ENCODE peak calls at places on chromosomes 13 and 19, in four cellular contexts. V is stimulated activated effector memory CD8-positive, alpha-beta T cell treated with anti-CD3 and anti-CD28 coated beads, Interleukin-12 subunit alpha, Interleukin-12 subunit beta, amount 100 ng/mL, for 72 hours; Q is T-helper 2 cell; E is CD4-positive, alpha-beta T cell. N is an unnamed sample.

GRCh38 chr13:75359266-75359665 is 122.7 kb downstream of the TBC1D4 start:
- DNase-seq in Q (no peak), E (no peak), V (no peak), N (no peak)

GRCh38 chr19:1496714-1497577 is 6.0 kb downstream of the REEP6 start:
- DNase-seq in E (no peak), Q (no peak), V (no peak), N (no peak)

GRCh38 chr13:104320446-104320845 is 1254.2 kb upstream of the SLC10A2 start:
- DNase-seq in V (no peak), E (no peak), Q (no peak), N (no peak)

GRCh38 chr19:48379058-48379457 is 12.3 kb downstream of the KDELR1 start:
- DNase-seq in V (no peak), E (no peak), Q (no peak), N (no peak)

GRCh38 chr19:12052057-12052570 is 647 bp downstream of the ZNF878 start:
- DNase-seq in E (no peak), V (no peak), Q (no peak), N (no peak)

GRCh38 chr19:34269968-34270621 is 15.7 kb downstream of the GARRE1 start:
- DNase-seq in V (peak; percentile 72), E (peak; percentile 71), Q (peak; percentile 96), N (no peak)

GRCh38 chr13:52405767-52406494 is at the start of gene THSD1:
- DNase-seq in Q (peak; percentile 13), E (no peak), V (no peak), N (peak; percentile 59)

GRCh38 chr13:52924241-52925148 is 76.1 kb upstream of the PCDH8 start:
- DNase-seq in V (no peak), Q (no peak), E (no peak), N (no peak)

GRCh38 chr19:46297700-46298476 is 1.0 kb downstream of the HIF3A start:
- DNase-seq in E (no peak), Q (no peak), V (no peak), N (peak; percentile 69)

GRCh38 chr13:29369060-29369743 is 226.3 kb downstream of the SLC7A1 start:
- DNase-seq in V (no peak), E (no peak), Q (peak; percentile 28), N (no peak)

GRCh38 chr19:40365010-40365409 is 16.5 kb downstream of the PLD3 start:
- DNase-seq in Q (no peak), V (no peak), E (no peak), N (no peak)

GRCh38 chr19:36103842-36104552 is 6.9 kb upstream of the OVOL3 start:
- DNase-seq in V (no peak), Q (no peak), E (no peak), N (no peak)

GRCh38 chr13:111859361-111860105 is 207.4 kb upstream of the SOX1 start:
- DNase-seq in E (no peak), Q (no peak), V (no peak), N (no peak)

GRCh38 chr19:12952488-12953455 is 4.3 kb downstream of the GADD45GIP1 start:
- DNase-seq in V (no peak), Q (no peak), E (no peak), N (no peak)

GRCh38 chr19:18437481-18438330 is at the start of gene ISYNA1:
- DNase-seq in E (peak; percentile 43), V (peak; percentile 76), Q (no peak), N (no peak)

GRCh38 chr13:93765056-93765455 is 538.4 kb downstream of the GPC6 start:
- DNase-seq in Q (no peak), V (no peak), E (no peak), N (no peak)

GRCh38 chr13:50474094-50474654 is 369.3 kb downstream of the DLEU7 start:
- DNase-seq in E (no peak), V (no peak), Q (no peak), N (no peak)

GRCh38 chr19:35429698-35430097 is 18.4 kb upstream of the FFAR2 start:
- DNase-seq in E (no peak), V (no peak), Q (no peak), N (no peak)

GRCh38 chr13:30584332-30584731 is 33.4 kb upstream of the USPL1 start:
- DNase-seq in E (no peak), Q (no peak), V (no peak), N (no peak)

GRCh38 chr19:8334458-8335342 is 8.4 kb downstream of the KANK3 start:
- DNase-seq in V (peak; percentile 64), Q (peak; percentile 81), E (no peak), N (peak; percentile 57)

GRCh38 chr13:114019367-114019766 is 45.5 kb upstream of the C13orf46 start:
- DNase-seq in E (peak; percentile 34), V (peak; percentile 57), Q (no peak), N (no peak)

GRCh38 chr19:13727798-13728197 is 36.5 kb upstream of the MRI1 start:
- DNase-seq in E (no peak), Q (no peak), V (no peak), N (no peak)

GRCh38 chr13:97586941-97587340 is 153.0 kb downstream of the RAP2A start:
- DNase-seq in E (no peak), Q (no peak), V (no peak), N (no peak)

GRCh38 chr19:13014101-13014920 is 19.0 kb downstream of the NFIX start:
- DNase-seq in Q (no peak), E (no peak), V (no peak), N (peak; percentile 76)

GRCh38 chr13:107271226-107271625 is 703.3 kb upstream of the ARGLU1 start:
- DNase-seq in V (no peak), Q (no peak), E (no peak), N (no peak)

GRCh38 chr19:17385878-17386611 is 8.0 kb downstream of the CCDC194 start:
- DNase-seq in V (peak; percentile 82), E (peak; percentile 56), Q (peak; percentile 60), N (peak; percentile 58)

GRCh38 chr19:1265611-1266115 is 3.5 kb upstream of the CIRBP start:
- DNase-seq in E (no peak), Q (peak; percentile 58), V (no peak), N (no peak)

GRCh38 chr13:41835871-41836270 is 125.0 kb downstream of the VWA8 start:
- DNase-seq in Q (no peak), E (no peak), V (no peak), N (no peak)

GRCh38 chr19:18514800-18515682 is 6.8 kb downstream of the ELL start:
- DNase-seq in Q (no peak), V (no peak), E (no peak), N (peak; percentile 86)